ENCODE peak calls at places on chromosomes 4 and X, in eight cellular contexts. N is lung microvascular endothelial cell; O is amniotic stem cell; F is cardiac fibroblast; X is Jurkat, Clone E6-1; V is NCI-H2171; L is GM04504; D is HT1080. M is an unnamed sample.

GRCh38 chrX:72240976-72241375 is 2.1 kb upstream of the ERCC6L start:
- DNase-seq in N (no peak), O (no peak), F (no peak), X (no peak), V (no peak), L (no peak), D (no peak), M (no peak)

GRCh38 chrX:153539171-153539978 is 21.9 kb downstream of the ATP2B3 start:
- DNase-seq in N (peak; percentile 81), O (no peak), F (peak; percentile 64), X (peak; percentile 3), V (no peak), L (peak; percentile 31), D (peak; percentile 46), M (peak; percentile 87)

GRCh38 chr4:57098945-57099344 is 11.2 kb downstream of the IGFBP7 start:
- DNase-seq in N (no peak), O (no peak), F (peak; percentile 85), X (peak; percentile 62), V (no peak), L (peak; percentile 67), D (no peak), M (peak; percentile 56)

GRCh38 chr4:179399054-179399782 is 1957.0 kb upstream of the AGA start:
- DNase-seq in N (no peak), O (no peak), F (no peak), X (no peak), V (no peak), L (no peak), D (no peak), M (no peak)

GRCh38 chrX:16491461-16491860 is 158.5 kb upstream of the S100G start:
- DNase-seq in N (no peak), O (no peak), F (peak; percentile 17), X (no peak), V (no peak), L (no peak), D (peak; percentile 15), M (no peak)

GRCh38 chr4:8191136-8191747 is 7.8 kb upstream of the SH3TC1 start:
- DNase-seq in N (peak; percentile 97), O (no peak), F (peak; percentile 89), X (no peak), V (no peak), L (no peak), D (peak; percentile 84), M (no peak)

GRCh38 chr4:24781999-24782745 is 13.2 kb upstream of the SOD3 start:
- DNase-seq in N (no peak), O (no peak), F (no peak), X (no peak), V (no peak), L (no peak), D (no peak), M (no peak)

GRCh38 chr4:61896717-61897116 is 696.6 kb downstream of the ADGRL3 start:
- DNase-seq in N (no peak), O (no peak), F (no peak), X (no peak), V (no peak), L (no peak), D (no peak), M (no peak)

GRCh38 chr4:127400736-127401346 is 231.9 kb upstream of the INTU start:
- DNase-seq in N (peak; percentile 81), O (peak; percentile 42), F (peak; percentile 84), X (peak; percentile 59), V (peak; percentile 4), L (peak; percentile 58), D (peak; percentile 59), M (peak; percentile 58)

GRCh38 chr4:10048931-10049655 is 27.8 kb upstream of the SLC2A9 start:
- DNase-seq in N (no peak), O (no peak), F (no peak), X (no peak), V (no peak), L (no peak), D (no peak), M (no peak)

GRCh38 chr4:6154875-6155274 is 45.5 kb downstream of the JAKMIP1 start:
- DNase-seq in N (no peak), O (no peak), F (no peak), X (no peak), V (no peak), L (no peak), D (no peak), M (no peak)

GRCh38 chr4:145195167-145195952 is 15.0 kb upstream of the OTUD4 start:
- DNase-seq in N (no peak), O (no peak), F (no peak), X (no peak), V (no peak), L (no peak), D (no peak), M (no peak)

GRCh38 chr4:15691346-15692140 is 9.9 kb downstream of the FAM200B start:
- DNase-seq in N (peak; percentile 88), O (no peak), F (peak; percentile 44), X (no peak), V (no peak), L (peak; percentile 48), D (peak; percentile 71), M (peak; percentile 23)

GRCh38 chr4:166197166-166197565 is 324.1 kb downstream of the TLL1 start:
- DNase-seq in N (no peak), O (no peak), F (no peak), X (no peak), V (no peak), L (no peak), D (no peak), M (no peak)

GRCh38 chrX:41258871-41259270 is 75.1 kb upstream of the DDX3X start:
- DNase-seq in N (no peak), O (no peak), F (no peak), X (no peak), V (no peak), L (no peak), D (no peak), M (no peak)

GRCh38 chrX:74450803-74451449 is 29.6 kb downstream of the SLC16A2 start:
- DNase-seq in N (no peak), O (peak; percentile 75), F (peak; percentile 84), X (peak; percentile 24), V (no peak), L (peak; percentile 66), D (peak; percentile 95), M (peak; percentile 77)

GRCh38 chrX:11755724-11756123 is 2.3 kb upstream of the MSL3 start:
- DNase-seq in N (no peak), O (no peak), F (no peak), X (no peak), V (no peak), L (no peak), D (no peak), M (no peak)

GRCh38 chrX:117996918-117997480 is 119.6 kb downstream of the KLHL13 start:
- DNase-seq in N (peak; percentile 3), O (no peak), F (no peak), X (no peak), V (no peak), L (no peak), D (no peak), M (no peak)

GRCh38 chr4:52248836-52249235 is 197.7 kb downstream of the SPATA18 start:
- DNase-seq in N (no peak), O (no peak), F (no peak), X (no peak), V (no peak), L (no peak), D (peak; percentile 59), M (no peak)

GRCh38 chr4:65096630-65097029 is 573.7 kb downstream of the EPHA5 start:
- DNase-seq in N (no peak), O (no peak), F (no peak), X (no peak), V (no peak), L (no peak), D (no peak), M (no peak)

GRCh38 chrX:153443476-153444332 is 2.2 kb downstream of the TREX2 start:
- DNase-seq in N (no peak), O (no peak), F (no peak), X (no peak), V (no peak), L (no peak), D (no peak), M (peak; percentile 15)

GRCh38 chr4:42306221-42307109 is 90.8 kb upstream of the SHISA3 start:
- DNase-seq in N (no peak), O (no peak), F (peak; percentile 47), X (no peak), V (no peak), L (no peak), D (no peak), M (no peak)

GRCh38 chr4:105894570-105895323 is 524 bp upstream of the NPNT start:
- DNase-seq in N (no peak), O (no peak), F (peak; percentile 7), X (no peak), V (no peak), L (no peak), D (no peak), M (peak; percentile 17)

GRCh38 chr4:138305055-138305454 is 62.9 kb upstream of the SLC7A11 start:
- DNase-seq in N (no peak), O (no peak), F (no peak), X (no peak), V (no peak), L (no peak), D (no peak), M (no peak)

M was measured in GM03348.